ENCODE peak calls at places on chromosomes 13 and 19, in nine cellular contexts. D, I, H, Y, S, M, W, U and C are unnamed samples.
A peak's percentile ranks its signal among the peaks of the same experiment; 100 is the strongest.

GRCh38 chr13:47250141-47250540 is 353.3 kb upstream of the HTR2A start:
- DNase-seq in D (no peak), I (no peak), Y (no peak), U (no peak), S (no peak), H (peak; percentile 21), W (no peak), M (no peak), C (no peak)

GRCh38 chr13:83825676-83826075 is 56.6 kb downstream of the SLITRK1 start:
- DNase-seq in D (no peak), W (no peak), S (no peak), U (no peak), Y (no peak), I (no peak), M (no peak), H (no peak), C (no peak)

GRCh38 chr13:91894311-91894710 is 495.9 kb downstream of the GPC5 start:
- DNase-seq in S (no peak), M (no peak), Y (no peak), D (no peak), W (no peak), U (no peak), H (no peak), I (no peak), C (no peak)

GRCh38 chr19:39111593-39112199 is 13.9 kb upstream of the PAK4 start:
- DNase-seq in H (no peak), D (peak; percentile 84), Y (no peak), S (no peak), W (no peak), I (no peak), U (no peak), M (no peak), C (no peak)

GRCh38 chr13:79197933-79198332 is 208.1 kb downstream of the RBM26 start:
- DNase-seq in S (no peak), Y (no peak), U (no peak), H (no peak), D (no peak), I (no peak), M (no peak), W (no peak), C (no peak)

GRCh38 chr13:77810891-77811290 is 107.7 kb downstream of the EDNRB start:
- DNase-seq in H (no peak), U (no peak), W (no peak), S (no peak), Y (no peak), M (no peak), D (no peak), I (no peak), C (no peak)

GRCh38 chr13:113565526-113566226 is 18.9 kb upstream of the TFDP1 start:
- DNase-seq in S (no peak), W (peak; percentile 12), Y (no peak), M (peak; percentile 13), H (peak; percentile 2), D (no peak), U (no peak), I (no peak), C (peak; percentile 3)

GRCh38 chr19:44767295-44768180 is 10.2 kb upstream of the CBLC start:
- DNase-seq in D (no peak), W (no peak), H (no peak), S (no peak), I (no peak), U (no peak), M (no peak), Y (no peak), C (no peak)

GRCh38 chr19:45809643-45810159 is 5.4 kb downstream of the RSPH6A start:
- DNase-seq in M (no peak), D (no peak), I (no peak), W (no peak), H (no peak), S (no peak), Y (no peak), U (peak; percentile 93), C (no peak)
- TF ChIP-seq POLR2A in M (no peak), D (no peak), I (no peak), W (no peak), H (no peak), S (no peak), Y (no peak), U (no peak), C (no peak)

GRCh38 chr13:25775275-25775674 is 276.5 kb downstream of the SHISA2 start:
- DNase-seq in I (no peak), S (no peak), U (no peak), H (no peak), M (no peak), D (no peak), W (no peak), Y (no peak), C (no peak)

GRCh38 chr13:25777509-25777908 is 274.3 kb downstream of the SHISA2 start:
- DNase-seq in Y (no peak), M (no peak), S (no peak), I (no peak), U (no peak), H (no peak), D (no peak), W (no peak), C (no peak)

GRCh38 chr13:25776722-25777121 is 275.1 kb downstream of the SHISA2 start:
- DNase-seq in M (no peak), I (no peak), D (no peak), U (no peak), S (no peak), H (no peak), W (no peak), Y (no peak), C (no peak)

GRCh38 chr13:25778302-25778701 is 273.5 kb downstream of the SHISA2 start:
- DNase-seq in U (peak; percentile 28), S (no peak), I (no peak), M (no peak), W (no peak), D (no peak), H (no peak), Y (no peak), C (no peak)

DNA sequence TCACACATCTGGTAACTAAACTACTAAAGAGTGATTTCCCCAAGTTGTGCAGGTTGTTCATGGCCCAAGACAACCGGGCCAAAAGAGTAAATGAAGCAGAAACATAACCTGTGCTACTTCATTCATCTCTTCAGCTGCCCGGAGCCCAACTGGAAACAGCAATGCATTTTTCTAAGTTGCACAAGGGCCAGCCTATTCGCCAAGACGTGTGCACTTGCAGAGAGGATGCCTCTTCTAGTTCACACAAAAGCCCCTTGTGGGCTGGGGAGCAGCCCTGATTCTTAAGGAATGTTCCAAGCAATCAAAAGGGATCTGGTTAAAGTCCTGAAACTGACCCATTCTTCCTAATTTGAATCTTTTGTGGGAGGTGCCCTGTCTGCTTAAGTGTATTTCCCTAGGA is 275.8 kb downstream of the SHISA2 start:
- DNase-seq in W (no peak), I (no peak), U (no peak), Y (no peak), S (no peak), H (no peak), D (no peak), M (no peak), C (no peak)
- TF ChIP-seq POLR2A in W (no peak), I (no peak), U (no peak), Y (no peak), S (no peak), H (no peak), D (no peak), M (no peak), C (no peak)

DNA sequence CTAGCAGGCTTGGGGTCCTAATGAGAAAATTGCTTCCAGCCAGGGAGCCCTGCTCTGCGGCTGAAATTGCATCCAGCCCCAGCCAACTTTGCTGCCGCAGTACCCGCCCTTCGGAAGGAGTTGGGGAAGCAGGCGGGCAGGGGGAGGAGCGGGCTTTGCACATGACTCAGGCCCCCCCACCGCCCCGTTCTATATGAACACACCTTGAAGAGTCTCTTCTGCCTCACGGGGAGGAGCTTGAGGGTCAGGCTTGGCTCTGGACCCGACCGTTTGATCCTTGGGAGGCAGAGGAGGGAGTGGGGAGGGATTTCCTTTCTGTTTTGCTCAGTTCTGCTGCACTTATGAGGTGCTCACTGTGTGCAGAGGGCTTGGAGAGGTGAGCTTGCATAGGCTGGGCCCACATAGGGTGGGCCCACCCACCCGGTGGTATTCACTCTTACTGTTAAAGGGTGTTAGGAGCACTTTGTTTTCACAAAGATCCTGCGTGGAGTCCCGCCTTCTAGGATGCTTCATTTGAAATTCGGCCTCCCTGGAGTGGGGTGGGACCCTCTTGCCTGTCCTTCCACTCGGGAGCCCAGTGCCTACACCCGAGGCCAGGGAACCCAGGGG is 46.5 kb downstream of the LYL1 start:
- DNase-seq in I (no peak), U (no peak), M (peak; percentile 52), H (peak; percentile 79), S (no peak), W (peak; percentile 73), D (no peak), Y (no peak), C (peak; percentile 61)
- TF ChIP-seq POLR2A in I (no peak), U (no peak), M (no peak), H (no peak), S (no peak), W (peak; percentile 16), D (no peak), Y (no peak), C (no peak)

GRCh38 chr19:14496029-14496848 is at the start of gene GIPC1:
- DNase-seq in S (peak; percentile 99), M (peak; percentile 96), I (peak; percentile 42), H (peak; percentile 95), Y (peak; percentile 91), W (peak; percentile 98), D (peak; percentile 96), U (peak; percentile 88), C (peak; percentile 97)

GRCh38 chr19:14495678-14496028 is 274 bp downstream of the GIPC1 start:
- DNase-seq in Y (no peak), U (no peak), W (no peak), I (no peak), H (no peak), S (no peak), M (no peak), D (no peak), C (no peak)

GRCh38 chr19:14496849-14497346 is 971 bp upstream of the GIPC1 start:
- DNase-seq in S (no peak), H (no peak), M (no peak), U (no peak), I (no peak), D (no peak), Y (no peak), W (no peak), C (no peak)

GRCh38 chr19:14494451-14494850 is 1.5 kb downstream of the GIPC1 start:
- DNase-seq in W (no peak), I (no peak), Y (no peak), D (no peak), S (no peak), M (no peak), U (no peak), H (no peak), C (no peak)

DNA sequence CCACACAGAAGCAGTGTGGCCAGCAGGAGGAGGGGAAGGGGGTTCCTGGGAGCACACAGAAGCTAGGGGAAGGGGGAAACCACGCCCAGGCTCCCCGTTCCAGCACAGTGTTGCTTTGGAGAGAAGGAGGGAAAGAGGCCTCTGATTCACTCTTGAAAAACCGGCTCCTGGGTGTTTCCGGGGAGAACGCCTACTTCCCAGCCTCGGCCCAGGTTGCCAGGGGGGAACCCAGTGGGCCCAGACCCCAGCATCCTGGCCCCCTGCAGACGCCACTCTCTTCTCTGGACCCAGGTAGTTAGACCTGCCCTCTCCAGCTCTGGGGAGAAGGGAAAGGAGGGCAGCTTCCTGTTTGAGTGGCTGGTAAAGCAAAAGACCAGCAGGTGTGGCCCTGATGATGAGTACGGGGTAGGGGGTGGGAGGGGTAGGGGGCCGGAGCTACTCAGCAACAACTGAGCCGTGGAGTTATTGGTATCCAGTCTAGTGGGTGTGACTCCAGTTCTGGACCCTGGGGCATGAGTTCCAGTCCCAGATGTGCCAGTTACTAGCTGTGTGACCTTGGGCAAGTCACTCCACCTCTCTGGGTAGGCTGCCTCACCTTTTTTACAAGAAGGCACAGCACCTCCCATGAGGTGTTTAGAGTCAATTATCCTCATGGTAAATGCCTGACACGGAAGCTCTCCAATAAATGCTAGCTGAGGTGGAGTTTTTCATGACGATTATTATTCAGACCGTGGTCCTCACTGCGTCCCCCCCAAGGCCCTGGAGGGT is 833 bp downstream of the GIPC1 start:
- DNase-seq in U (no peak), M (no peak), D (no peak), H (no peak), W (no peak), Y (no peak), S (no peak), I (no peak), C (no peak)
- TF ChIP-seq POLR2A in U (no peak), M (no peak), D (no peak), H (no peak), W (no peak), Y (no peak), S (no peak), I (no peak), C (no peak)